ENCODE peak calls at places on chromosomes 6 and 20, in eight cellular contexts. Z is T-helper 9 cell, B is GM18507, E is WTC11, C is NCI-H2029 treated with DMSO at 0.1 percent for 48 hours, U is HTR-8/SVneo, F is ovary, H is transverse colon. G is an unnamed sample.

GRCh38 chr6:6546318-6547110 is 42.0 kb upstream of the LY86 start:
- DNase-seq in H (peak; percentile 14), C (peak; percentile 85), E (peak; percentile 62), U (peak; percentile 13), B (no peak), Z (peak; percentile 9), F (no peak), G (peak; percentile 30)

GRCh38 chr20:40686434-40686882 is 2.6 kb downstream of the MAFB start:
- DNase-seq in F (no peak), E (no peak), C (no peak), U (no peak), B (no peak), Z (no peak), H (no peak), G (no peak)

GRCh38 chr6:13678255-13678983 is 33.2 kb downstream of the RANBP9 start:
- DNase-seq in B (no peak), E (no peak), C (no peak), Z (no peak), H (no peak), U (no peak), F (no peak), G (no peak)

GRCh38 chr6:84777888-84778287 is 13.5 kb upstream of the TBX18 start:
- DNase-seq in U (no peak), F (no peak), C (no peak), Z (no peak), B (no peak), E (no peak), H (no peak), G (no peak)

GRCh38 chr20:16349518-16350295 is 223.5 kb downstream of the KIF16B start:
- DNase-seq in F (no peak), E (no peak), C (no peak), B (no peak), H (no peak), U (no peak), Z (no peak), G (no peak)

GRCh38 chr6:34359438-34360158 is 32.9 kb downstream of the NUDT3 start:
- DNase-seq in F (no peak), C (no peak), U (no peak), H (no peak), B (no peak), E (no peak), Z (no peak), G (no peak)

GRCh38 chr6:3885262-3886036 is 36.3 kb downstream of the FAM50B start:
- DNase-seq in H (no peak), U (peak; percentile 45), C (no peak), F (no peak), Z (no peak), E (no peak), B (no peak), G (no peak)

GRCh38 chr6:73519943-73520687 is 717 bp downstream of the EEF1A1 start:
- DNase-seq in H (peak; percentile 78), E (peak; percentile 38), U (peak; percentile 44), C (no peak), Z (peak; percentile 72), F (peak; percentile 73), B (no peak), G (peak; percentile 38)

GRCh38 chr6:79438015-79438414 is 99.2 kb downstream of the LCA5 start:
- DNase-seq in H (no peak), Z (no peak), E (no peak), C (no peak), U (no peak), B (no peak), F (no peak), G (no peak)

G was measured in SK-N-DZ.